ENCODE peak calls at places on chromosomes 16 and 17, in ten cellular contexts. H is uterus, A is OCI-LY7, F is tibial nerve, P is left ventricle myocardium inferior, V is Panc1, O is upper lobe of right lung, Q is fibroblast of lung, Y is A549, T is colonic mucosa. U is an unnamed sample.

GRCh38 chr17:50268632-50269287 is 5.5 kb upstream of the TMEM92 start:
- DNase-seq in F (no peak), H (no peak), A (no peak), V (no peak), T (peak; percentile 14), Y (no peak), O (peak; percentile 16), P (no peak), Q (peak; percentile 36), U (no peak)

GRCh38 chr17:76139261-76139752 is 1.7 kb downstream of the FOXJ1 start:
- DNase-seq in V (no peak), Y (no peak), T (no peak), Q (no peak), A (no peak), H (no peak), F (no peak), O (no peak), P (no peak), U (no peak)

GRCh38 chr16:19601083-19601976 is 45.8 kb downstream of the VPS35L start:
- DNase-seq in P (no peak), H (no peak), V (no peak), A (peak; percentile 24), O (no peak), Y (peak; percentile 42), T (peak; percentile 33), Q (peak; percentile 59), F (no peak), U (no peak)

GRCh38 chr17:81685108-81685507 is 1.3 kb downstream of the HGS start:
- DNase-seq in H (no peak), O (no peak), Q (peak; percentile 28), V (no peak), P (no peak), A (peak; percentile 31), F (no peak), T (no peak), Y (no peak), U (peak; percentile 23)

GRCh38 chr17:52106070-52106469 is 52.4 kb downstream of the CA10 start:
- DNase-seq in H (no peak), P (no peak), Q (no peak), F (no peak), Y (no peak), V (no peak), O (no peak), A (no peak), T (no peak), U (no peak)

GRCh38 chr16:81588326-81589081 is 143.9 kb downstream of the CMIP start:
- DNase-seq in F (no peak), Q (no peak), A (no peak), Y (no peak), O (no peak), T (no peak), V (no peak), P (no peak), H (no peak), U (no peak)

GRCh38 chr17:36500745-36501225 is 14.3 kb downstream of the ZNHIT3 start:
- DNase-seq in P (no peak), A (no peak), F (no peak), Y (no peak), T (no peak), Q (no peak), O (peak; percentile 53), H (no peak), V (no peak), U (no peak)

GRCh38 chr16:50313596-50314483 is 47.5 kb downstream of the ADCY7 start:
- DNase-seq in H (peak; percentile 45), A (no peak), T (no peak), P (peak; percentile 74), Q (no peak), Y (no peak), V (no peak), F (no peak), O (peak; percentile 78), U (no peak)

GRCh38 chr16:7362231-7362630 is 29.6 kb downstream of the RBFOX1 start:
- DNase-seq in Q (no peak), Y (no peak), T (no peak), A (no peak), V (no peak), H (no peak), P (no peak), O (no peak), F (no peak), U (no peak)

GRCh38 chr17:5838661-5839300 is 231.4 kb upstream of the WSCD1 start:
- DNase-seq in A (peak; percentile 7), P (no peak), O (no peak), H (no peak), V (no peak), Y (no peak), F (no peak), Q (no peak), T (no peak), U (no peak)

GRCh38 chr16:48217708-48218107 is 26.4 kb upstream of the LONP2 start:
- DNase-seq in Q (peak; percentile 10), T (no peak), Y (no peak), A (no peak), O (no peak), H (no peak), V (no peak), F (no peak), P (no peak), U (no peak)

GRCh38 chr16:56426585-56426984 is 1.2 kb upstream of the AMFR start:
- DNase-seq in T (no peak), P (no peak), H (no peak), Y (no peak), V (no peak), O (no peak), F (no peak), A (no peak), Q (no peak), U (no peak)

GRCh38 chr16:3465911-3466584 is 22.6 kb downstream of the NAA60 start:
- DNase-seq in Y (no peak), P (no peak), F (no peak), T (no peak), H (no peak), Q (no peak), A (no peak), V (no peak), O (no peak), U (no peak)

GRCh38 chr16:85231959-85232358 is 119.7 kb upstream of the CIBAR2 start:
- DNase-seq in T (no peak), V (no peak), A (no peak), Q (peak; percentile 66), H (peak; percentile 69), F (no peak), Y (no peak), P (peak; percentile 46), O (no peak), U (no peak)

GRCh38 chr17:63475491-63476412 is 1.1 kb upstream of the ACE start:
- DNase-seq in T (no peak), F (no peak), Y (no peak), H (no peak), Q (no peak), A (no peak), V (no peak), P (no peak), O (no peak), U (no peak)
- H3K4me3 ChIP-seq in T (peak overlapping the region; percentile 65), F (peak overlapping the region; percentile 57), Y (no peak overlapping the region), H (no peak overlapping the region), Q (no peak overlapping the region), A (peak overlapping the region; percentile 65), V (no peak overlapping the region), P (peak overlapping the region; percentile 74), O (peak overlapping the region; percentile 51), U (no peak overlapping the region)

DNA sequence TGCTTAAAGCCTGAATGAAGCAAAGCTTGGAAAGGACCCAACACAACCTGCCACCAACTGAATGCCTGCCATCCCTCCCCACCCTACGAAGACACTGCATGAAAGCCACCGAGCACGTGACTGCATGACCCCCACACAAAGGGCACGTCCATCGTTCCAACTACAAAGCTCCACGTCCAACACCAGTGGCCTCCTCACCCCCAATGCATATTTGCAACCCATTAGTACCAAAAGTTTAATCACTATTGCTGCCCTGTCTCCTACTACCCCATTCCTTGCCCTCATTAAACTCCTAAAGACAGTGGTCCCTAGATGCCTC is 43.4 kb downstream of the ANKRD11 start:
- DNase-seq in Q (no peak), O (no peak), P (no peak), T (no peak), F (no peak), A (no peak), V (no peak), H (no peak), Y (no peak), U (no peak)
- H3K27ac ChIP-seq in Q (no peak overlapping the region), O (no peak overlapping the region), P (peak overlapping the region; percentile 59), T (no peak overlapping the region), F (no peak overlapping the region), A (no peak overlapping the region), V (no peak overlapping the region), H (no peak overlapping the region), Y (no peak overlapping the region), U (no peak overlapping the region)

GRCh38 chr16:502179-502943 is 25.2 kb upstream of the CAPN15 start:
- DNase-seq in F (no peak), Q (no peak), O (no peak), P (no peak), A (no peak), Y (no peak), H (no peak), T (peak; percentile 87), V (no peak), U (no peak)
- H3K4me3 ChIP-seq in F (no peak overlapping the region), Q (no peak overlapping the region), O (no peak overlapping the region), P (no peak overlapping the region), A (no peak overlapping the region), Y (no peak overlapping the region), H (no peak overlapping the region), T (no peak overlapping the region), V (no peak overlapping the region), U (no peak overlapping the region)

GRCh38 chr17:55440391-55440790 is 18.8 kb upstream of the MMD start:
- DNase-seq in O (no peak), Y (no peak), V (no peak), A (no peak), H (no peak), F (no peak), Q (no peak), P (no peak), T (no peak), U (no peak)

GRCh38 chr17:55436224-55437164 is 14.9 kb upstream of the MMD start:
- DNase-seq in P (no peak), T (no peak), Y (no peak), Q (no peak), O (no peak), H (no peak), A (no peak), F (no peak), V (no peak), U (no peak)

GRCh38 chr17:55434721-55435120 is 13.1 kb upstream of the MMD start:
- DNase-seq in V (no peak), F (no peak), H (no peak), Y (no peak), A (no peak), Q (no peak), O (no peak), T (no peak), P (no peak), U (no peak)

GRCh38 chr17:55435408-55435807 is 13.8 kb upstream of the MMD start:
- DNase-seq in P (no peak), Q (no peak), Y (no peak), H (no peak), A (no peak), O (no peak), F (no peak), T (no peak), V (no peak), U (no peak)

DNA sequence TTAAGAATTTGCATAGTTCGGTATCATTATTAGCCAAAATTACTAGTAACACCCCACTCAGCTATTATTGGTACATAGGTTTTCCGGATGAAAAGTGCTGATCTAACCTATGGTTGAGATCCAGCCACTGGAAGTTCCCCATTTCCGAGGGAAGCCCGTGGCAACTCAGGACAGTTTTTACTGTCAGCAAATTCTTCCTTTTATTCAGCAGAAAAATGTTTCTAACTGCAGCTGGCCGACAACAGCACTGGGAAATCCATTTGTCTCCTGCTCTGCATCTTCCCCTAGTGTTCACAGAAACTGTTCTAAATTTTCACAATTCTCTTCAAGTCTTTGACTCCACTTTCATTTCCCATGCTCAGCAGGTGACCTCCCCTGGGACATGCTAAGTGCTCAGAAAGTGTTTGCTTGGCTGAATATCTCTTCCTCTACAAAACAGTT is 15.6 kb upstream of the MMD start:
- DNase-seq in O (no peak), V (no peak), H (no peak), P (no peak), Q (no peak), Y (no peak), A (peak; percentile 97), T (no peak), F (no peak), U (no peak)
- H3K27ac ChIP-seq in O (no peak overlapping the region), V (no peak overlapping the region), H (no peak overlapping the region), P (peak overlapping the region; percentile 27), Q (no peak overlapping the region), Y (peak overlapping the region; percentile 70), A (peak overlapping the region; percentile 93), T (no peak overlapping the region), F (no peak overlapping the region), U (no peak overlapping the region)

U was measured in AG04450.